ENCODE peak calls at places on chromosomes 3 and 15, in seven cellular contexts. One of them, this sample, is unnamed.

GRCh38 chr3:13620281-13620680 is 71.4 kb downstream of the FBLN2 start:
- DNase-seq in HepG2: no peak
- DNase-seq in K562: no peak
- DNase-seq in GM23338: no peak
- DNase-seq in H1: no peak
- DNase-seq in SK-N-SH: no peak
- DNase-seq in GM12878: no peak
- DNase-seq in this sample: no peak

GRCh38 chr3:197292083-197293042 is 6.0 kb downstream of the DLG1 start:
- DNase-seq in HepG2: peak; percentile 54
- DNase-seq in K562: no peak
- DNase-seq in GM23338: no peak
- DNase-seq in H1: no peak
- DNase-seq in SK-N-SH: no peak
- DNase-seq in GM12878: no peak
- DNase-seq in this sample: no peak

GRCh38 chr15:78082106-78082742 is 4.7 kb upstream of the TBC1D2B start:
- DNase-seq in HepG2: no peak
- DNase-seq in K562: no peak
- DNase-seq in GM23338: no peak
- DNase-seq in H1: no peak
- DNase-seq in SK-N-SH: no peak
- DNase-seq in GM12878: no peak
- DNase-seq in this sample: no peak

GRCh38 chr3:78822741-78823140 is 945.1 kb downstream of the ROBO1 start:
- DNase-seq in HepG2: no peak
- DNase-seq in K562: no peak
- DNase-seq in GM23338: no peak
- DNase-seq in H1: no peak
- DNase-seq in SK-N-SH: no peak
- DNase-seq in GM12878: no peak
- DNase-seq in this sample: no peak

GRCh38 chr3:161409069-161409468 is 37.8 kb upstream of the SPTSSB start:
- DNase-seq in HepG2: peak; percentile 55
- DNase-seq in K562: peak; percentile 44
- DNase-seq in GM23338: peak; percentile 68
- DNase-seq in H1: no peak
- DNase-seq in SK-N-SH: peak; percentile 28
- DNase-seq in GM12878: no peak
- DNase-seq in this sample: peak; percentile 61

GRCh38 chr15:95690631-95691340 is 639.7 kb upstream of the NR2F2 start:
- DNase-seq in HepG2: no peak
- DNase-seq in K562: no peak
- DNase-seq in GM23338: peak; percentile 18
- DNase-seq in H1: no peak
- DNase-seq in SK-N-SH: no peak
- DNase-seq in GM12878: peak; percentile 52
- DNase-seq in this sample: no peak

GRCh38 chr3:124885466-124886167 is 1.5 kb downstream of the ITGB5 start:
- DNase-seq in HepG2: no peak
- DNase-seq in K562: no peak
- DNase-seq in GM23338: peak; percentile 62
- DNase-seq in H1: no peak
- DNase-seq in SK-N-SH: peak; percentile 23
- DNase-seq in GM12878: no peak
- DNase-seq in this sample: peak; percentile 14

GRCh38 chr3:17639257-17639656 is 103.2 kb downstream of the TBC1D5 start:
- DNase-seq in HepG2: no peak
- DNase-seq in K562: no peak
- DNase-seq in GM23338: no peak
- DNase-seq in H1: no peak
- DNase-seq in SK-N-SH: no peak
- DNase-seq in GM12878: no peak
- DNase-seq in this sample: peak; percentile 52

GRCh38 chr3:150059729-150060128 is 89.0 kb upstream of the PFN2 start:
- DNase-seq in HepG2: no peak
- DNase-seq in K562: no peak
- DNase-seq in GM23338: no peak
- DNase-seq in H1: no peak
- DNase-seq in SK-N-SH: no peak
- DNase-seq in GM12878: no peak
- DNase-seq in this sample: no peak

GRCh38 chr3:184710870-184711365 is 946 bp downstream of the MAGEF1 start:
- DNase-seq in HepG2: no peak
- DNase-seq in K562: peak; percentile 19
- DNase-seq in GM23338: no peak
- DNase-seq in H1: no peak
- DNase-seq in SK-N-SH: no peak
- DNase-seq in GM12878: peak; percentile 25
- DNase-seq in this sample: no peak

GRCh38 chr3:152593242-152593641 is 241.7 kb upstream of the P2RY1 start:
- DNase-seq in HepG2: no peak
- DNase-seq in K562: no peak
- DNase-seq in GM23338: no peak
- DNase-seq in H1: no peak
- DNase-seq in SK-N-SH: no peak
- DNase-seq in GM12878: no peak
- DNase-seq in this sample: no peak

GRCh38 chr3:115975353-115975752 is 352.0 kb downstream of the GAP43 start:
- DNase-seq in HepG2: peak; percentile 8
- DNase-seq in K562: peak; percentile 37
- DNase-seq in GM23338: no peak
- DNase-seq in H1: no peak
- DNase-seq in SK-N-SH: no peak
- DNase-seq in GM12878: no peak
- DNase-seq in this sample: no peak

GRCh38 chr15:99671926-99672701 is 61.1 kb downstream of the LYSMD4 start:
- DNase-seq in HepG2: no peak
- DNase-seq in K562: no peak
- DNase-seq in GM23338: no peak
- DNase-seq in H1: no peak
- DNase-seq in SK-N-SH: no peak
- DNase-seq in GM12878: no peak
- DNase-seq in this sample: no peak

GRCh38 chr3:181369637-181370036 is 342.1 kb upstream of the SOX2 start:
- DNase-seq in HepG2: no peak
- DNase-seq in K562: no peak
- DNase-seq in GM23338: no peak
- DNase-seq in H1: no peak
- DNase-seq in SK-N-SH: no peak
- DNase-seq in GM12878: no peak
- DNase-seq in this sample: no peak
- TF ChIP-seq POLR2AphosphoS5 in HepG2: no peak
- TF ChIP-seq POLR2AphosphoS5 in K562: no peak
- TF ChIP-seq POLR2AphosphoS5 in GM23338: no peak
- TF ChIP-seq POLR2AphosphoS5 in H1: no peak
- TF ChIP-seq POLR2AphosphoS5 in SK-N-SH: no peak
- TF ChIP-seq POLR2AphosphoS5 in GM12878: no peak
- TF ChIP-seq POLR2AphosphoS5 in this sample: no peak

GRCh38 chr3:127779747-127780146 is 42.6 kb downstream of the MGLL start:
- DNase-seq in HepG2: no peak
- DNase-seq in K562: no peak
- DNase-seq in GM23338: no peak
- DNase-seq in H1: no peak
- DNase-seq in SK-N-SH: no peak
- DNase-seq in GM12878: no peak
- DNase-seq in this sample: peak; percentile 84
- H3K4me2 ChIP-seq in HepG2: no peak overlapping the region
- H3K4me2 ChIP-seq in K562: no peak overlapping the region
- H3K4me2 ChIP-seq in GM23338: no peak overlapping the region
- H3K4me2 ChIP-seq in H1: no peak overlapping the region
- H3K4me2 ChIP-seq in SK-N-SH: no peak overlapping the region
- H3K4me2 ChIP-seq in GM12878: peak overlapping the region; percentile 57
- H3K4me2 ChIP-seq in this sample: peak overlapping the region; percentile 1

GRCh38 chr3:29255854-29256696 is 24.8 kb upstream of the RBMS3 start:
- DNase-seq in HepG2: no peak
- DNase-seq in K562: no peak
- DNase-seq in GM23338: no peak
- DNase-seq in H1: no peak
- DNase-seq in SK-N-SH: no peak
- DNase-seq in GM12878: no peak
- DNase-seq in this sample: no peak
- H2AFZ ChIP-seq in HepG2: no peak overlapping the region
- H2AFZ ChIP-seq in K562: no peak overlapping the region
- H2AFZ ChIP-seq in GM23338: no peak overlapping the region
- H2AFZ ChIP-seq in H1: no peak overlapping the region
- H2AFZ ChIP-seq in SK-N-SH: no peak overlapping the region
- H2AFZ ChIP-seq in GM12878: no peak overlapping the region
- H2AFZ ChIP-seq in this sample: no peak overlapping the region

DNA sequence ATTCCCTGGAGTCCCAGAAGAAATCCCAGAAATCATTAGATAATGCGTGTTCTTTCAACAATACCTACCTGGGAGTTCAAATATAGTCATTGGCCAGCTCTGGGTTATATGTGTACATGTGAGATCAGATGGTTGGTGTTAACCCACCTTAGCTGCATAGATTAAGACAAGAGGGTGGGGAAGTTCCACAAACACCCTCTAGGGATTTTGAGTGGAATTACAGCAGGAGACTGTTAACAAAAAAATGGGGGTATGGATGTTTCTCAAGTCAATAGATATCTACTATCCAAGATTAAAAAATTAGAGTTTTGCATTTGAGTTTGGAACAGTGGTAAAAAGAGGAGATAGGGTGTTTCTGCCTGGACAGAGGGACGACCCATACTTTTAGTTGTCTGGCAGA is 282.5 kb upstream of the CNTN3 start:
- DNase-seq in HepG2: no peak
- DNase-seq in K562: no peak
- DNase-seq in GM23338: peak; percentile 45
- DNase-seq in H1: no peak
- DNase-seq in SK-N-SH: peak; percentile 56
- DNase-seq in GM12878: no peak
- DNase-seq in this sample: no peak
- TF ChIP-seq POLR2AphosphoS5 in HepG2: no peak
- TF ChIP-seq POLR2AphosphoS5 in K562: no peak
- TF ChIP-seq POLR2AphosphoS5 in GM23338: no peak
- TF ChIP-seq POLR2AphosphoS5 in H1: no peak
- TF ChIP-seq POLR2AphosphoS5 in SK-N-SH: no peak
- TF ChIP-seq POLR2AphosphoS5 in GM12878: no peak
- TF ChIP-seq POLR2AphosphoS5 in this sample: no peak

GRCh38 chr3:50817756-50818518 is 143.2 kb downstream of the DOCK3 start:
- DNase-seq in HepG2: no peak
- DNase-seq in K562: no peak
- DNase-seq in GM23338: peak; percentile 66
- DNase-seq in H1: peak; percentile 57
- DNase-seq in SK-N-SH: no peak
- DNase-seq in GM12878: no peak
- DNase-seq in this sample: no peak
- H3K4me2 ChIP-seq in HepG2: no peak overlapping the region
- H3K4me2 ChIP-seq in K562: no peak overlapping the region
- H3K4me2 ChIP-seq in GM23338: peak overlapping the region; percentile 41
- H3K4me2 ChIP-seq in H1: peak overlapping the region; percentile 56
- H3K4me2 ChIP-seq in SK-N-SH: no peak overlapping the region
- H3K4me2 ChIP-seq in GM12878: no peak overlapping the region
- H3K4me2 ChIP-seq in this sample: no peak overlapping the region